ENCODE peak calls at places on chromosomes 6 and 20, in six cellular contexts. V is right cardiac atrium; C is PC-9; K is activated naive CD4-positive, alpha-beta T cell; M is substantia nigra; Q is activated B cell treated with CpG ODN at 0.5 μM for 24 hours. H is an unnamed sample.

GRCh38 chr6:108592371-108593337 is 31.9 kb downstream of the FOXO3 start:
- DNase-seq in V (no peak), C (peak), K (no peak), M (no peak), Q (peak), H (no peak)

GRCh38 chr6:132952998-132953397 is 138.6 kb downstream of the RPS12 start:
- DNase-seq in V (no peak), C (no peak), K (no peak), M (no peak), Q (no peak), H (no peak)

GRCh38 chr20:36607586-36608387 is 2.2 kb downstream of the RAB5IF start:
- DNase-seq in V (no peak), C (peak), K (no peak), M (no peak), Q (no peak), H (no peak)

GRCh38 chr6:155196891-155197290 is 66.9 kb upstream of the CLDN20 start:
- DNase-seq in V (no peak), C (no peak), K (no peak), M (peak), Q (no peak), H (no peak)

GRCh38 chr6:39947611-39948068 is 13.4 kb upstream of the MOCS1 start:
- DNase-seq in V (no peak), C (no peak), K (no peak), M (no peak), Q (no peak), H (no peak)

GRCh38 chr20:37395921-37396519 is 50.1 kb downstream of the SRC start:
- DNase-seq in V (peak), C (no peak), K (no peak), M (no peak), Q (no peak), H (no peak)

GRCh38 chr6:52893221-52893620 is 16.3 kb downstream of the GSTA3 start:
- DNase-seq in V (no peak), C (no peak), K (no peak), M (no peak), Q (no peak), H (no peak)

GRCh38 chr6:20092071-20092566 is 120.2 kb downstream of the MBOAT1 start:
- DNase-seq in V (no peak), C (peak), K (no peak), M (no peak), Q (no peak), H (no peak)

GRCh38 chr6:31086788-31087440 is 25.5 kb downstream of the C6orf15 start:
- DNase-seq in V (no peak), C (no peak), K (no peak), M (no peak), Q (no peak), H (no peak)

GRCh38 chr6:7260291-7261029 is 52.5 kb downstream of the SSR1 start:
- DNase-seq in V (peak), C (no peak), K (no peak), M (no peak), Q (no peak), H (no peak)

GRCh38 chr20:4973330-4974097 is 27.8 kb downstream of the SLC23A2 start:
- DNase-seq in V (peak), C (no peak), K (peak), M (no peak), Q (peak), H (no peak)

GRCh38 chr6:116229287-116229913 is 24.5 kb downstream of the TSPYL4 start:
- DNase-seq in V (peak), C (no peak), K (no peak), M (peak), Q (no peak), H (peak)

GRCh38 chr20:44479643-44480042 is 4.0 kb downstream of the TTPAL start:
- DNase-seq in V (no peak), C (no peak), K (no peak), M (no peak), Q (no peak), H (no peak)

GRCh38 chr6:170440437-170440836 is 112.7 kb downstream of the PSMB1 start:
- DNase-seq in V (no peak), C (no peak), K (no peak), M (no peak), Q (no peak), H (no peak)

GRCh38 chr6:137234505-137234863 is 15.3 kb upstream of the IFNGR1 start:
- DNase-seq in V (no peak), C (no peak), K (no peak), M (no peak), Q (no peak), H (no peak)

GRCh38 chr20:53654932-53655674 is 61.5 kb upstream of the ZNF217 start:
- DNase-seq in V (no peak), C (peak), K (no peak), M (no peak), Q (no peak), H (no peak)

GRCh38 chr20:38152175-38153010 is 12.7 kb downstream of the TGM2 start:
- DNase-seq in V (peak), C (peak), K (no peak), M (peak), Q (peak), H (no peak)

H was measured in cerebellar nuclear complex.